ENCODE peak calls at places on chromosomes 5 and 9, in five cellular contexts. S is PC-9, W is neuronal stem cell, F is aorta, O is body of pancreas. C is an unnamed sample. For H3K4me1, the result is how much of the 10 kb centered on the place peaks cover.

GRCh38 chr5:14428302-14429081 is 153.1 kb upstream of the OTULINL start:
- DNase-seq in F (no peak), O (peak), W (no peak), S (no peak), C (peak)

GRCh38 chr9:129737479-129738269 is 15.2 kb downstream of the PTGES start:
- DNase-seq in W (peak), F (peak), S (peak), O (peak), C (peak)

GRCh38 chr5:166349036-166349435 is 1942.4 kb upstream of the WWC1 start:
- DNase-seq in O (no peak), W (no peak), S (no peak), F (no peak), C (no peak)

GRCh38 chr9:106324071-106324470 is 538.9 kb upstream of the ZNF462 start:
- DNase-seq in S (no peak), F (no peak), O (no peak), W (no peak), C (no peak)

GRCh38 chr5:102792705-102793104 is 37.6 kb downstream of the PAM start:
- DNase-seq in S (no peak), F (no peak), O (no peak), W (no peak), C (no peak)

GRCh38 chr5:73370620-73371583 is 77.7 kb downstream of the FOXD1 start:
- DNase-seq in O (no peak), F (no peak), W (no peak), S (peak), C (no peak)

GRCh38 chr9:100580255-100580654 is 2.4 kb downstream of the CAVIN4 start:
- DNase-seq in W (no peak), O (no peak), F (no peak), S (no peak), C (peak)

GRCh38 chr9:127333326-127334064 is 63.5 kb upstream of the SLC2A8 start:
- DNase-seq in S (no peak), W (no peak), F (no peak), O (no peak), C (no peak)

GRCh38 chr5:134138416-134139376 is 24.2 kb downstream of the TCF7 start:
- DNase-seq in F (no peak), O (peak), S (peak), W (no peak), C (no peak)

GRCh38 chr5:23740029-23740428 is 232.6 kb downstream of the PRDM9 start:
- DNase-seq in W (no peak), S (no peak), O (no peak), F (no peak), C (no peak)

GRCh38 chr5:80871541-80871961 is 88.6 kb upstream of the RASGRF2 start:
- DNase-seq in F (no peak), S (peak), O (no peak), W (no peak), C (no peak)

GRCh38 chr9:133708770-133709611 is 29.2 kb downstream of the SARDH start:
- DNase-seq in F (peak), S (no peak), O (no peak), W (no peak), C (peak)

GRCh38 chr5:91925249-91925648 is 542.1 kb upstream of the ARRDC3 start:
- DNase-seq in F (no peak), O (no peak), W (no peak), S (no peak), C (no peak)

GRCh38 chr9:108323615-108324014 is 532.2 kb downstream of the ACTL7B start:
- DNase-seq in W (no peak), O (no peak), S (no peak), F (no peak), C (no peak)

GRCh38 chr9:112224401-112225289 is 49.5 kb upstream of the SUSD1 start:
- DNase-seq in S (no peak), O (no peak), F (no peak), W (no peak), C (no peak)

GRCh38 chr9:127059648-127060365 is 62.6 kb downstream of the ANGPTL2 start:
- DNase-seq in W (no peak), S (no peak), O (no peak), F (no peak), C (no peak)

GRCh38 chr9:85258823-85259370 is 482.9 kb downstream of the AGTPBP1 start:
- DNase-seq in F (peak), W (peak), O (peak), S (no peak), C (peak)

GRCh38 chr5:92758552-92758951 is 822.5 kb downstream of the NR2F1-AS1 start:
- DNase-seq in O (no peak), W (no peak), F (no peak), S (peak), C (no peak)

GRCh38 chr5:110757118-110757729 is 18.4 kb downstream of the SLC25A46 start:
- DNase-seq in S (peak), F (no peak), W (peak), O (no peak), C (no peak)

GRCh38 chr9:14151451-14151850 is 162.5 kb downstream of the NFIB start:
- DNase-seq in W (no peak), O (no peak), F (no peak), S (no peak), C (no peak)

GRCh38 chr5:125277494-125278154 is 531.2 kb upstream of the ZNF608 start:
- DNase-seq in W (no peak), O (no peak), F (no peak), S (peak), C (no peak)

GRCh38 chr5:142685418-142686209 is at the start of gene FGF1:
- DNase-seq in S (no peak), O (no peak), F (no peak), W (no peak), C (peak)

GRCh38 chr9:278651-279050 is 64.0 kb downstream of the DOCK8 start:
- DNase-seq in F (no peak), S (no peak), W (no peak), O (no peak), C (peak)

GRCh38 chr9:125593581-125593980 is 113.4 kb downstream of the MAPKAP1 start:
- DNase-seq in W (no peak), F (no peak), O (no peak), S (peak), C (no peak)

GRCh38 chr9:76415154-76415553 is 20.9 kb upstream of the RFK start:
- DNase-seq in W (no peak), O (no peak), F (no peak), S (no peak), C (no peak)

GRCh38 chr5:37831821-37832524 is 7.9 kb downstream of the GDNF start:
- DNase-seq in O (no peak), S (no peak), W (no peak), F (no peak), C (no peak)

GRCh38 chr9:72826954-72827953 is 125.6 kb downstream of the ALDH1A1 start:
- DNase-seq in W (no peak), S (no peak), O (no peak), F (no peak), C (no peak)

GRCh38 chr9:77604316-77604715 is 43.8 kb downstream of the GNA14 start:
- DNase-seq in S (no peak), O (no peak), W (no peak), F (no peak), C (no peak)

GRCh38 chr5:75275736-75276135 is 39.1 kb upstream of the ANKRD31 start:
- DNase-seq in O (no peak), S (no peak), W (no peak), F (no peak), C (no peak)

GRCh38 chr5:1059884-1060263 is 51.3 kb downstream of the NKD2 start:
- DNase-seq in S (no peak), W (no peak), O (no peak), F (no peak), C (peak)

GRCh38 chr9:35287986-35288515 is 126.2 kb downstream of the UNC13B start:
- DNase-seq in O (no peak), F (no peak), S (no peak), W (no peak), C (no peak)

GRCh38 chr5:31133488-31133887 is 60.0 kb upstream of the CDH6 start:
- DNase-seq in S (no peak), F (no peak), W (no peak), O (no peak), C (no peak)

GRCh38 chr5:177546262-177546741 is 8.1 kb downstream of the FAM193B start:
- DNase-seq in F (peak), W (no peak), S (peak), O (peak), C (peak)

GRCh38 chr5:135569755-135570452 is 8.9 kb downstream of the CXCL14 start:
- DNase-seq in S (no peak), O (peak), W (no peak), F (no peak), C (no peak)

GRCh38 chr9:137218754-137219271 is 3.2 kb downstream of the RNF208 start:
- DNase-seq in F (no peak), S (peak), W (no peak), O (peak), C (no peak)
- H3K4me3 ChIP-seq in F (no peak), S (no peak), W (no peak), O (no peak), C (no peak)

GRCh38 chr5:115460476-115460875 is 84.1 kb downstream of the FEM1C start:
- DNase-seq in F (no peak), O (no peak), S (peak), W (no peak), C (peak)

GRCh38 chr5:115461506-115462290 is 82.9 kb downstream of the FEM1C start:
- DNase-seq in F (no peak), O (no peak), S (peak), W (no peak), C (no peak)

GRCh38 chr5:115461093-115461492 is 83.5 kb downstream of the FEM1C start:
- DNase-seq in F (no peak), S (no peak), O (no peak), W (no peak), C (no peak)

GRCh38 chr5:115457985-115458384 is 86.6 kb downstream of the FEM1C start:
- DNase-seq in O (peak), F (no peak), W (no peak), S (no peak), C (peak)

GRCh38 chr5:115459844-115460243 is 84.7 kb downstream of the FEM1C start:
- DNase-seq in F (no peak), S (peak), O (no peak), W (no peak), C (no peak)
- H3K27ac ChIP-seq in F (no peak), S (peak), O (no peak), W (no peak), C (peak)

DNA sequence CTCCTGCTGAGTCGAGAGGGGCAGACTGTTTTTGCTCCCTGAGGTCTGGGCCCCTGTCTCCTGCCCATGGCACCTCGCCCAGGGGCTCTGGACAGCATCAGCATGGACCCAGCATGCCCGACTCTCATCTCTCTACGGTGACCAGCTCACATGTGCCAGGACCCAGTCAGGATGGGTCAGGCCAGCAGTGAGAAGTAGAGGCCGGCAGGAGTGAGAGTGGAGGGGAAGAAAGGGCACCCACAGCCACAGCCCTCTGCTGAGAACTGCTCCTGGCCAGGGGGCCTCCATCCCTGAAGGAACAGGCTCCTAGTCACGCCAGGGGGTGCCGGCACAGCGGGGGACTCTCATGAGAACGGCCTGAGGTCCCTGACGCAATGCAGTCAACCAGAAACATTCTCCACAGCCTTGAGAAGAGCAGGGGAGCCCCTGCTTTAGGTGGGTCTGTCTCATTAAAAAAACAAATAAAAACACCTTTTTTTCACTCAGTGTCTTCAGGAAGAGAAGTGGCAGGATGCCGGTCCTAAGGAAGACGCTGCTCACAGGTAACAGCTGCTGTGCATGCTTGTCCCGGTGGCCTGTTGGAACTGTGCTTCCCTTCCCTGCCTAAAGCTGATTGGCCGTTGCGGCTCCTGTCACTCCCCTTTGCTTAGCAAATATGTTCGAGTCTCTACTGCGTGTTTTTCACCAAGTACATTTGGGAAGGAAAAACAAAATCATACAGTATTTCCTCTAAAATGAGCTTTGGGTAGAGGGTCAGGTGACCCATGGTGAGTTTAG is 85.7 kb upstream of the FBXW11 start:
- DNase-seq in W (no peak), O (no peak), F (peak), S (no peak), C (no peak)
- H3K4me1 ChIP-seq in W (under half), O (under half), F (under half), S (under half), C (under half)

DNA sequence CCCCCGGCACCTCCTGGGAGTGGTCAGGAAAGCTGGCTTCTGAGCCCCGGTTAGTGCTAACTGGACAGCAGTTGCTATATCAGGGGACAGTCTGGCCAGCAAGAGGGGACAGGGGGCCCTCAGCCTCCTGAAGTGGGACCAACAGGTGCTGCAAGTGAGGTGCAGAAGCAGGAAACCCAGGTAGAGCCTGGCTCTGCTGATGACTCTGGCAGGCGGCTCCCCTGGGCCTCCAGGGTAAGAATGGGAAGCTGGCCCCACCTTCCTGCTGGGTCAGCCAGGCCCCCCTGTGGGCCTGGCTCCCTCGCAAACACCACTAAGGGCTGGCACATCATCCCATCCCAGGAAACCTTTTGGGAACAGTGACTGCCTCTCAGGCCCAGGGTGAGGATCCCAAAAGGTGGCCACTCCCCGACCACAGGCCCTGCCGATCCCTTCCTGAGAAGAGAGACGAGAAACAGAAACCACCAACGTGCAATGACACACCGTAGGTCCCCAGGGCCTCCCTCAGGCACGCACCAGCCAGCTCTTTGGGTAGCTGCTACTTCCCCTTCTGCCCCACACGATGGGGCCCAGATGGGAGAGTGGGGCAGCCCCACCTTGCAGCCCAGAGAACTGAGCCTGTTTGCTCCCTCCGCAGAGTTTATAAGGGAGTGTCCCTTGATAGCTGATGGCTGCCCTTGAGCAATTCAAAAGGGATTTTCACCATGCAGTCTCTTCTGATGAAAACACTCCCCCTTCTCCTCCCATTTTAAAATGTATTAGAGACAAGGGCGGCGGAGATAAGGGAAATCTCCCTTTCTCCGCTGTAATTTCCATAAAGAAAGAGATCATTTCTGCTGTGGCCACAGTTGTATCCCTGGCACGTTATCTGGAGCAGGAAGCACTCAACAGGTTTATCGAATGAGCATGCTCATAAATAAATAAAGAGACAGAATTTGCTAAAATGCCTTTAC is 76.8 kb downstream of the STK10 start:
- DNase-seq in W (no peak), F (no peak), O (no peak), S (no peak), C (peak)
- H3K4me3 ChIP-seq in W (no peak), F (no peak), O (no peak), S (no peak), C (no peak)